ENCODE peak calls at places on chromosomes 7 and 10, in four cellular contexts. X is upper lobe of left lung, W is ascending aorta, K is colonic mucosa. Q is an unnamed sample.
A peak's percentile ranks its signal among the peaks of the same experiment; 100 is the strongest.

GRCh38 chr7:149310113-149310836 is 48.3 kb downstream of the ZNF783 start:
- DNase-seq in X (no peak), W (no peak), K (no peak), Q (no peak)

GRCh38 chr10:90860790-90861189 is 3.0 kb upstream of the HTR7 start:
- DNase-seq in X (no peak), W (no peak), K (no peak), Q (no peak)

GRCh38 chr10:1280436-1281401 is 224.5 kb downstream of the WDR37 start:
- DNase-seq in X (no peak), W (no peak), K (no peak), Q (no peak)

GRCh38 chr10:114879093-114879492 is 57.5 kb downstream of the FHIP2A start:
- DNase-seq in X (no peak), W (no peak), K (no peak), Q (no peak)

GRCh38 chr10:63614371-63614891 is 93.2 kb downstream of the REEP3 start:
- DNase-seq in X (no peak), W (no peak), K (no peak), Q (no peak)

GRCh38 chr7:75740846-75741497 is 2.2 kb upstream of the HIP1 start:
- DNase-seq in X (no peak), W (no peak), K (peak; percentile 71), Q (no peak)

GRCh38 chr7:22672892-22673637 is 53.9 kb upstream of the IL6 start:
- DNase-seq in X (no peak), W (no peak), K (no peak), Q (no peak)

GRCh38 chr7:82506702-82507101 is 63.1 kb upstream of the CACNA2D1 start:
- DNase-seq in X (peak; percentile 61), W (no peak), K (no peak), Q (no peak)

GRCh38 chr7:42015413-42015698 is 221.7 kb downstream of the GLI3 start:
- DNase-seq in X (no peak), W (no peak), K (no peak), Q (no peak)

GRCh38 chr10:14751576-14752330 is 22.9 kb downstream of the FAM107B start:
- DNase-seq in X (no peak), W (no peak), K (peak; percentile 32), Q (no peak)

GRCh38 chr7:30799206-30799975 is 28.2 kb downstream of the MINDY4 start:
- DNase-seq in X (no peak), W (peak; percentile 75), K (no peak), Q (no peak)

GRCh38 chr7:76191783-76192240 is 9.9 kb upstream of the SRRM3 start:
- DNase-seq in X (no peak), W (no peak), K (peak; percentile 21), Q (no peak)

GRCh38 chr7:81468516-81468915 is 301.3 kb downstream of the HGF start:
- DNase-seq in X (no peak), W (no peak), K (no peak), Q (no peak)

DNA sequence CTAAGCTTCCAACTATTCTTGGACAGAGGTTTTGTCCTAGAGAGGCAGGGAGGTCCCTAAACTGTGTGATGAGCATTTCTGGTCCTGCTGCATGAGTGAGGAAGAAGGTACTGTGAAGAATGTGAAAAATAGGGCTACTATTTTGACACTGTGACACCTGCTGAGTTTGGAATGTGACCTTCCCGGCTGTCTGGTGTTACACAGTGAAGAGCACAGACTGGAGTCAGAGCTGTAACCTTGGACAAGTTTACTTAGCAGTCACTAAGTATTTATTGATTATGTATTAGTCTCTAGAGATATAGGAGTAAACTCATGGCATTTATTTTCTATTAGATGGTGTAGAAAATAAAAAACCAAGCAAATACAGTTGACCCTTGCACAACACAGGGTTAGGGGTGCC is 12.3 kb downstream of the GOLGA7B start:
- DNase-seq in X (no peak), W (no peak), K (no peak), Q (no peak)
- TF ChIP-seq CTCF in X (no peak), W (no peak), K (no peak), Q (no peak)

DNA sequence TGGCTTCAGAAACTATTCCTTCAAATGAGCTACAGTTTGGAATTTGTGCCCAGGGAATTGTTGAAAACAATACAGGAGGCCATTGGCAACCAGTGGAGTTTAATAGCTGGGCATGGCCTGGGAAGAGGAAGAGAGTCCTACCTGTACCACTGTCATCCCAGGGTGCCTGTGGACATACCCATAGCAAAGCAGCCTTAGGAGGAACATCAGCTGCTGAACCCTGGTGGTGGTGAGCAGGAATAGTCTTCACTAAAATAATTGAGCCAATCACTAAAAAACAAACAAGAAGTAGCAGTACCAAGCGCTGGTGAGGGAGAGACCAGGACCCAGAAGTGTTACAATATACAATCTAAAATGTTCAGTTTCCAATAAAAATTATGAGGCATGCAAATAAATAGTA is 14.5 kb downstream of the IGFBP1 start:
- DNase-seq in X (no peak), W (no peak), K (no peak), Q (no peak)
- TF ChIP-seq CTCF in X (no peak), W (no peak), K (no peak), Q (no peak)

GRCh38 chr10:133276435-133277201 is at the start of gene ADAM8:
- DNase-seq in X (peak; percentile 94), W (no peak), K (no peak), Q (no peak)
- TF ChIP-seq CTCF in X (no peak), W (no peak), K (no peak), Q (no peak)

GRCh38 chr7:139699640-139700504 is 77.9 kb downstream of the HIPK2 start:
- DNase-seq in X (no peak), W (no peak), K (no peak), Q (no peak)
- TF ChIP-seq CTCF in X (no peak), W (no peak), K (no peak), Q (no peak)

Q was measured in mesothelial cell of epicardium.